ENCODE peak calls at places on chromosomes 11 and 22, in eight cellular contexts. G, T, C, D, R, P, J and Y are unnamed samples.

GRCh38 chr22:30079952-30080533 is at the start of gene HORMAD2:
- DNase-seq in T (no peak), C (no peak), R (peak), D (no peak), P (no peak), J (no peak), G (peak), Y (no peak)

GRCh38 chr11:69537126-69537525 is 55.7 kb downstream of the LINC01488 start:
- DNase-seq in T (no peak), R (no peak), C (no peak), P (peak), J (no peak), D (no peak), G (no peak), Y (no peak)

GRCh38 chr22:20235453-20235991 is 32.6 kb downstream of the RTN4R start:
- DNase-seq in C (no peak), D (no peak), T (no peak), P (no peak), R (no peak), G (no peak), J (no peak), Y (no peak)

GRCh38 chr11:123176785-123177184 is 18.3 kb downstream of the CLMP start:
- DNase-seq in P (no peak), G (no peak), J (no peak), R (no peak), D (no peak), T (no peak), C (no peak), Y (no peak)

GRCh38 chr22:38832005-38832978 is 11.5 kb downstream of the NPTXR start:
- DNase-seq in J (no peak), G (peak), D (no peak), T (no peak), R (no peak), P (peak), C (no peak), Y (no peak)

GRCh38 chr11:36409152-36409713 is 100.8 kb downstream of the TRAF6 start:
- DNase-seq in R (no peak), T (no peak), D (no peak), J (no peak), P (no peak), G (no peak), C (no peak), Y (peak)

GRCh38 chr11:132894598-132894997 is 637.7 kb downstream of the OPCML start:
- DNase-seq in D (no peak), T (no peak), R (no peak), P (no peak), G (no peak), C (no peak), J (no peak), Y (no peak)

GRCh38 chr11:6638437-6638836 is 17.2 kb downstream of the DCHS1 start:
- DNase-seq in G (no peak), R (no peak), D (no peak), C (no peak), T (no peak), J (no peak), P (no peak), Y (no peak)

GRCh38 chr22:22884888-22885840 is 2.5 kb upstream of the IGLL5 start:
- DNase-seq in R (no peak), J (no peak), P (no peak), C (no peak), G (no peak), D (no peak), T (no peak), Y (no peak)

GRCh38 chr11:72759468-72759867 is 7.3 kb upstream of the ARAP1 start:
- DNase-seq in R (no peak), P (no peak), D (no peak), J (no peak), G (no peak), C (no peak), T (no peak), Y (no peak)

GRCh38 chr11:132062541-132062940 is 692.1 kb downstream of the NTM start:
- DNase-seq in D (no peak), J (no peak), C (no peak), G (no peak), T (no peak), P (no peak), R (no peak), Y (no peak)

GRCh38 chr22:20998411-20999336 is 3.2 kb downstream of the THAP7 start:
- DNase-seq in C (no peak), J (no peak), T (no peak), R (no peak), D (no peak), G (no peak), P (no peak), Y (no peak)